ENCODE peak calls at places on chromosome 15, in eight cellular contexts. One of them, this sample, is unnamed.

GRCh38 chr15:66772967-66773873 is 71.2 kb downstream of the SMAD6 start:
- DNase-seq in stimulated activated naive CD4-positive, alpha-beta T cell: no peak
- DNase-seq in endothelial cell: no peak
- DNase-seq in fibroblast of the aortic adventitia: peak; percentile 68
- DNase-seq in iPS DF 6.9: no peak
- DNase-seq in tibial artery: no peak
- DNase-seq in fibroblast of the conjunctiva: no peak
- DNase-seq in stimulated activated CD4-positive, alpha-beta T cell treated with anti-CD3 and anti-CD28 coated beads, TNF-alpha, amount 100 ng/mL, for 24 hours: no peak
- DNase-seq in this sample: no peak

GRCh38 chr15:70794596-70795310 is 31.4 kb upstream of the UACA start:
- DNase-seq in stimulated activated naive CD4-positive, alpha-beta T cell: no peak
- DNase-seq in endothelial cell: no peak
- DNase-seq in fibroblast of the aortic adventitia: peak; percentile 26
- DNase-seq in iPS DF 6.9: no peak
- DNase-seq in tibial artery: no peak
- DNase-seq in fibroblast of the conjunctiva: no peak
- DNase-seq in stimulated activated CD4-positive, alpha-beta T cell treated with anti-CD3 and anti-CD28 coated beads, TNF-alpha, amount 100 ng/mL, for 24 hours: no peak
- DNase-seq in this sample: no peak

GRCh38 chr15:62440731-62441130 is 275.6 kb upstream of the C2CD4B start:
- DNase-seq in stimulated activated naive CD4-positive, alpha-beta T cell: no peak
- DNase-seq in endothelial cell: no peak
- DNase-seq in fibroblast of the aortic adventitia: no peak
- DNase-seq in iPS DF 6.9: no peak
- DNase-seq in tibial artery: no peak
- DNase-seq in fibroblast of the conjunctiva: no peak
- DNase-seq in stimulated activated CD4-positive, alpha-beta T cell treated with anti-CD3 and anti-CD28 coated beads, TNF-alpha, amount 100 ng/mL, for 24 hours: no peak
- DNase-seq in this sample: no peak

GRCh38 chr15:25057574-25057973 is 102.8 kb downstream of the SNRPN start:
- DNase-seq in stimulated activated naive CD4-positive, alpha-beta T cell: no peak
- DNase-seq in endothelial cell: no peak
- DNase-seq in fibroblast of the aortic adventitia: no peak
- DNase-seq in iPS DF 6.9: no peak
- DNase-seq in tibial artery: no peak
- DNase-seq in fibroblast of the conjunctiva: no peak
- DNase-seq in stimulated activated CD4-positive, alpha-beta T cell treated with anti-CD3 and anti-CD28 coated beads, TNF-alpha, amount 100 ng/mL, for 24 hours: no peak
- DNase-seq in this sample: no peak

GRCh38 chr15:73081321-73081958 is 29.2 kb downstream of the NEO1 start:
- DNase-seq in stimulated activated naive CD4-positive, alpha-beta T cell: peak; percentile 36
- DNase-seq in endothelial cell: no peak
- DNase-seq in fibroblast of the aortic adventitia: peak; percentile 84
- DNase-seq in iPS DF 6.9: no peak
- DNase-seq in tibial artery: no peak
- DNase-seq in fibroblast of the conjunctiva: peak; percentile 50
- DNase-seq in stimulated activated CD4-positive, alpha-beta T cell treated with anti-CD3 and anti-CD28 coated beads, TNF-alpha, amount 100 ng/mL, for 24 hours: no peak
- DNase-seq in this sample: peak; percentile 28

GRCh38 chr15:22257047-22257667 is 176.8 kb downstream of the OR4M2 start:
- DNase-seq in stimulated activated naive CD4-positive, alpha-beta T cell: no peak
- DNase-seq in endothelial cell: no peak
- DNase-seq in fibroblast of the aortic adventitia: peak; percentile 16
- DNase-seq in iPS DF 6.9: no peak
- DNase-seq in tibial artery: no peak
- DNase-seq in fibroblast of the conjunctiva: no peak
- DNase-seq in stimulated activated CD4-positive, alpha-beta T cell treated with anti-CD3 and anti-CD28 coated beads, TNF-alpha, amount 100 ng/mL, for 24 hours: no peak
- DNase-seq in this sample: no peak

GRCh38 chr15:69490356-69491050 is 37.9 kb downstream of the RPLP1 start:
- DNase-seq in stimulated activated naive CD4-positive, alpha-beta T cell: no peak
- DNase-seq in endothelial cell: no peak
- DNase-seq in fibroblast of the aortic adventitia: no peak
- DNase-seq in iPS DF 6.9: no peak
- DNase-seq in tibial artery: no peak
- DNase-seq in fibroblast of the conjunctiva: no peak
- DNase-seq in stimulated activated CD4-positive, alpha-beta T cell treated with anti-CD3 and anti-CD28 coated beads, TNF-alpha, amount 100 ng/mL, for 24 hours: no peak
- DNase-seq in this sample: no peak

GRCh38 chr15:91456251-91456718 is 356.2 kb downstream of the SV2B start:
- DNase-seq in stimulated activated naive CD4-positive, alpha-beta T cell: no peak
- DNase-seq in endothelial cell: no peak
- DNase-seq in fibroblast of the aortic adventitia: peak; percentile 32
- DNase-seq in iPS DF 6.9: no peak
- DNase-seq in tibial artery: no peak
- DNase-seq in fibroblast of the conjunctiva: no peak
- DNase-seq in stimulated activated CD4-positive, alpha-beta T cell treated with anti-CD3 and anti-CD28 coated beads, TNF-alpha, amount 100 ng/mL, for 24 hours: no peak
- DNase-seq in this sample: no peak

GRCh38 chr15:29888651-29889050 is 66.4 kb upstream of the TJP1 start:
- DNase-seq in stimulated activated naive CD4-positive, alpha-beta T cell: no peak
- DNase-seq in endothelial cell: no peak
- DNase-seq in fibroblast of the aortic adventitia: peak; percentile 65
- DNase-seq in iPS DF 6.9: no peak
- DNase-seq in tibial artery: no peak
- DNase-seq in fibroblast of the conjunctiva: no peak
- DNase-seq in stimulated activated CD4-positive, alpha-beta T cell treated with anti-CD3 and anti-CD28 coated beads, TNF-alpha, amount 100 ng/mL, for 24 hours: no peak
- DNase-seq in this sample: peak; percentile 84

GRCh38 chr15:44193651-44194396 is 1.2 kb downstream of the FRMD5 start:
- DNase-seq in stimulated activated naive CD4-positive, alpha-beta T cell: peak; percentile 36
- DNase-seq in endothelial cell: peak; percentile 7
- DNase-seq in fibroblast of the aortic adventitia: peak; percentile 65
- DNase-seq in iPS DF 6.9: no peak
- DNase-seq in tibial artery: no peak
- DNase-seq in fibroblast of the conjunctiva: no peak
- DNase-seq in stimulated activated CD4-positive, alpha-beta T cell treated with anti-CD3 and anti-CD28 coated beads, TNF-alpha, amount 100 ng/mL, for 24 hours: no peak
- DNase-seq in this sample: peak; percentile 29

GRCh38 chr15:33789141-33789540 is 179.2 kb upstream of the CHRM5 start:
- DNase-seq in stimulated activated naive CD4-positive, alpha-beta T cell: no peak
- DNase-seq in endothelial cell: no peak
- DNase-seq in fibroblast of the aortic adventitia: peak; percentile 45
- DNase-seq in iPS DF 6.9: no peak
- DNase-seq in tibial artery: no peak
- DNase-seq in fibroblast of the conjunctiva: no peak
- DNase-seq in stimulated activated CD4-positive, alpha-beta T cell treated with anti-CD3 and anti-CD28 coated beads, TNF-alpha, amount 100 ng/mL, for 24 hours: no peak
- DNase-seq in this sample: peak; percentile 34

GRCh38 chr15:96551722-96552121 is 221.2 kb downstream of the NR2F2 start:
- DNase-seq in stimulated activated naive CD4-positive, alpha-beta T cell: no peak
- DNase-seq in endothelial cell: no peak
- DNase-seq in fibroblast of the aortic adventitia: no peak
- DNase-seq in iPS DF 6.9: no peak
- DNase-seq in tibial artery: no peak
- DNase-seq in fibroblast of the conjunctiva: no peak
- DNase-seq in stimulated activated CD4-positive, alpha-beta T cell treated with anti-CD3 and anti-CD28 coated beads, TNF-alpha, amount 100 ng/mL, for 24 hours: no peak
- DNase-seq in this sample: no peak

GRCh38 chr15:67918205-67918861 is 78.5 kb upstream of the RNU6-1 start:
- DNase-seq in stimulated activated naive CD4-positive, alpha-beta T cell: no peak
- DNase-seq in endothelial cell: no peak
- DNase-seq in fibroblast of the aortic adventitia: no peak
- DNase-seq in iPS DF 6.9: no peak
- DNase-seq in tibial artery: no peak
- DNase-seq in fibroblast of the conjunctiva: no peak
- DNase-seq in stimulated activated CD4-positive, alpha-beta T cell treated with anti-CD3 and anti-CD28 coated beads, TNF-alpha, amount 100 ng/mL, for 24 hours: no peak
- DNase-seq in this sample: no peak

GRCh38 chr15:82919231-82919886 is 33.2 kb downstream of the HOMER2 start:
- DNase-seq in stimulated activated naive CD4-positive, alpha-beta T cell: no peak
- DNase-seq in endothelial cell: no peak
- DNase-seq in fibroblast of the aortic adventitia: no peak
- DNase-seq in iPS DF 6.9: no peak
- DNase-seq in tibial artery: no peak
- DNase-seq in fibroblast of the conjunctiva: no peak
- DNase-seq in stimulated activated CD4-positive, alpha-beta T cell treated with anti-CD3 and anti-CD28 coated beads, TNF-alpha, amount 100 ng/mL, for 24 hours: no peak
- DNase-seq in this sample: no peak

GRCh38 chr15:70319466-70319865 is 221.7 kb upstream of the TLE3 start:
- DNase-seq in stimulated activated naive CD4-positive, alpha-beta T cell: no peak
- DNase-seq in endothelial cell: no peak
- DNase-seq in fibroblast of the aortic adventitia: no peak
- DNase-seq in iPS DF 6.9: no peak
- DNase-seq in tibial artery: no peak
- DNase-seq in fibroblast of the conjunctiva: no peak
- DNase-seq in stimulated activated CD4-positive, alpha-beta T cell treated with anti-CD3 and anti-CD28 coated beads, TNF-alpha, amount 100 ng/mL, for 24 hours: no peak
- DNase-seq in this sample: no peak

GRCh38 chr15:25170113-25170731 is 215.4 kb downstream of the SNRPN start:
- DNase-seq in stimulated activated naive CD4-positive, alpha-beta T cell: no peak
- DNase-seq in endothelial cell: peak; percentile 3
- DNase-seq in fibroblast of the aortic adventitia: no peak
- DNase-seq in iPS DF 6.9: no peak
- DNase-seq in tibial artery: no peak
- DNase-seq in fibroblast of the conjunctiva: no peak
- DNase-seq in stimulated activated CD4-positive, alpha-beta T cell treated with anti-CD3 and anti-CD28 coated beads, TNF-alpha, amount 100 ng/mL, for 24 hours: no peak
- DNase-seq in this sample: no peak

GRCh38 chr15:58224068-58224467 is 85.9 kb downstream of the AQP9 start:
- DNase-seq in stimulated activated naive CD4-positive, alpha-beta T cell: no peak
- DNase-seq in endothelial cell: no peak
- DNase-seq in fibroblast of the aortic adventitia: peak; percentile 55
- DNase-seq in iPS DF 6.9: no peak
- DNase-seq in tibial artery: no peak
- DNase-seq in fibroblast of the conjunctiva: peak; percentile 41
- DNase-seq in stimulated activated CD4-positive, alpha-beta T cell treated with anti-CD3 and anti-CD28 coated beads, TNF-alpha, amount 100 ng/mL, for 24 hours: no peak
- DNase-seq in this sample: no peak

GRCh38 chr15:70494861-70495571 is 268.3 kb downstream of the UACA start:
- DNase-seq in stimulated activated naive CD4-positive, alpha-beta T cell: no peak
- DNase-seq in endothelial cell: no peak
- DNase-seq in fibroblast of the aortic adventitia: peak; percentile 95
- DNase-seq in iPS DF 6.9: no peak
- DNase-seq in tibial artery: no peak
- DNase-seq in fibroblast of the conjunctiva: peak; percentile 54
- DNase-seq in stimulated activated CD4-positive, alpha-beta T cell treated with anti-CD3 and anti-CD28 coated beads, TNF-alpha, amount 100 ng/mL, for 24 hours: no peak
- DNase-seq in this sample: peak; percentile 85

GRCh38 chr15:41417418-41417811 is 520 bp downstream of the RTF1 start:
- DNase-seq in stimulated activated naive CD4-positive, alpha-beta T cell: no peak
- DNase-seq in endothelial cell: no peak
- DNase-seq in fibroblast of the aortic adventitia: peak; percentile 29
- DNase-seq in iPS DF 6.9: no peak
- DNase-seq in tibial artery: no peak
- DNase-seq in fibroblast of the conjunctiva: no peak
- DNase-seq in stimulated activated CD4-positive, alpha-beta T cell treated with anti-CD3 and anti-CD28 coated beads, TNF-alpha, amount 100 ng/mL, for 24 hours: no peak
- DNase-seq in this sample: peak; percentile 53

GRCh38 chr15:91099616-91100560 is at the start of gene SV2B:
- DNase-seq in stimulated activated naive CD4-positive, alpha-beta T cell: peak; percentile 52
- DNase-seq in endothelial cell: peak; percentile 53
- DNase-seq in fibroblast of the aortic adventitia: peak; percentile 23
- DNase-seq in iPS DF 6.9: no peak
- DNase-seq in tibial artery: peak; percentile 29
- DNase-seq in fibroblast of the conjunctiva: no peak
- DNase-seq in stimulated activated CD4-positive, alpha-beta T cell treated with anti-CD3 and anti-CD28 coated beads, TNF-alpha, amount 100 ng/mL, for 24 hours: peak; percentile 19
- DNase-seq in this sample: peak; percentile 26

GRCh38 chr15:40325700-40326099 is 2.2 kb downstream of the INAFM2 start:
- DNase-seq in stimulated activated naive CD4-positive, alpha-beta T cell: no peak
- DNase-seq in endothelial cell: no peak
- DNase-seq in fibroblast of the aortic adventitia: no peak
- DNase-seq in iPS DF 6.9: no peak
- DNase-seq in tibial artery: no peak
- DNase-seq in fibroblast of the conjunctiva: no peak
- DNase-seq in stimulated activated CD4-positive, alpha-beta T cell treated with anti-CD3 and anti-CD28 coated beads, TNF-alpha, amount 100 ng/mL, for 24 hours: no peak
- DNase-seq in this sample: no peak

GRCh38 chr15:83053151-83053550 is 13.9 kb downstream of the BTBD1 start:
- DNase-seq in stimulated activated naive CD4-positive, alpha-beta T cell: no peak
- DNase-seq in endothelial cell: no peak
- DNase-seq in fibroblast of the aortic adventitia: peak; percentile 35
- DNase-seq in iPS DF 6.9: no peak
- DNase-seq in tibial artery: no peak
- DNase-seq in fibroblast of the conjunctiva: no peak
- DNase-seq in stimulated activated CD4-positive, alpha-beta T cell treated with anti-CD3 and anti-CD28 coated beads, TNF-alpha, amount 100 ng/mL, for 24 hours: no peak
- DNase-seq in this sample: peak; percentile 85

GRCh38 chr15:85625431-85625830 is 169.3 kb downstream of the KLHL25 start:
- DNase-seq in stimulated activated naive CD4-positive, alpha-beta T cell: peak; percentile 35
- DNase-seq in endothelial cell: no peak
- DNase-seq in fibroblast of the aortic adventitia: no peak
- DNase-seq in iPS DF 6.9: no peak
- DNase-seq in tibial artery: no peak
- DNase-seq in fibroblast of the conjunctiva: no peak
- DNase-seq in stimulated activated CD4-positive, alpha-beta T cell treated with anti-CD3 and anti-CD28 coated beads, TNF-alpha, amount 100 ng/mL, for 24 hours: no peak
- DNase-seq in this sample: no peak

GRCh38 chr15:33852570-33852969 is 115.7 kb upstream of the CHRM5 start:
- DNase-seq in stimulated activated naive CD4-positive, alpha-beta T cell: no peak
- DNase-seq in endothelial cell: no peak
- DNase-seq in fibroblast of the aortic adventitia: peak; percentile 92
- DNase-seq in iPS DF 6.9: no peak
- DNase-seq in tibial artery: no peak
- DNase-seq in fibroblast of the conjunctiva: no peak
- DNase-seq in stimulated activated CD4-positive, alpha-beta T cell treated with anti-CD3 and anti-CD28 coated beads, TNF-alpha, amount 100 ng/mL, for 24 hours: no peak
- DNase-seq in this sample: peak; percentile 37

GRCh38 chr15:24955549-24955929 is 752 bp downstream of the SNRPN start:
- DNase-seq in stimulated activated naive CD4-positive, alpha-beta T cell: no peak
- DNase-seq in endothelial cell: no peak
- DNase-seq in fibroblast of the aortic adventitia: no peak
- DNase-seq in iPS DF 6.9: no peak
- DNase-seq in tibial artery: no peak
- DNase-seq in fibroblast of the conjunctiva: no peak
- DNase-seq in stimulated activated CD4-positive, alpha-beta T cell treated with anti-CD3 and anti-CD28 coated beads, TNF-alpha, amount 100 ng/mL, for 24 hours: no peak
- DNase-seq in this sample: peak; percentile 3

GRCh38 chr15:50247819-50248650 is 17.5 kb downstream of the HDC start:
- DNase-seq in stimulated activated naive CD4-positive, alpha-beta T cell: peak; percentile 42
- DNase-seq in endothelial cell: no peak
- DNase-seq in fibroblast of the aortic adventitia: no peak
- DNase-seq in iPS DF 6.9: no peak
- DNase-seq in tibial artery: no peak
- DNase-seq in fibroblast of the conjunctiva: no peak
- DNase-seq in stimulated activated CD4-positive, alpha-beta T cell treated with anti-CD3 and anti-CD28 coated beads, TNF-alpha, amount 100 ng/mL, for 24 hours: peak; percentile 18
- DNase-seq in this sample: no peak

GRCh38 chr15:33975023-33975565 is 6.8 kb downstream of the CHRM5 start:
- DNase-seq in stimulated activated naive CD4-positive, alpha-beta T cell: no peak
- DNase-seq in endothelial cell: no peak
- DNase-seq in fibroblast of the aortic adventitia: peak; percentile 34
- DNase-seq in iPS DF 6.9: no peak
- DNase-seq in tibial artery: no peak
- DNase-seq in fibroblast of the conjunctiva: peak; percentile 6
- DNase-seq in stimulated activated CD4-positive, alpha-beta T cell treated with anti-CD3 and anti-CD28 coated beads, TNF-alpha, amount 100 ng/mL, for 24 hours: no peak
- DNase-seq in this sample: peak; percentile 3

GRCh38 chr15:34987623-34987981 is 485 bp downstream of the ZNF770 start:
- DNase-seq in stimulated activated naive CD4-positive, alpha-beta T cell: no peak
- DNase-seq in endothelial cell: no peak
- DNase-seq in fibroblast of the aortic adventitia: no peak
- DNase-seq in iPS DF 6.9: no peak
- DNase-seq in tibial artery: no peak
- DNase-seq in fibroblast of the conjunctiva: no peak
- DNase-seq in stimulated activated CD4-positive, alpha-beta T cell treated with anti-CD3 and anti-CD28 coated beads, TNF-alpha, amount 100 ng/mL, for 24 hours: no peak
- DNase-seq in this sample: no peak

GRCh38 chr15:56942118-56942517 is 23.7 kb downstream of the TCF12 start:
- DNase-seq in stimulated activated naive CD4-positive, alpha-beta T cell: no peak
- DNase-seq in endothelial cell: no peak
- DNase-seq in fibroblast of the aortic adventitia: no peak
- DNase-seq in iPS DF 6.9: no peak
- DNase-seq in tibial artery: no peak
- DNase-seq in fibroblast of the conjunctiva: no peak
- DNase-seq in stimulated activated CD4-positive, alpha-beta T cell treated with anti-CD3 and anti-CD28 coated beads, TNF-alpha, amount 100 ng/mL, for 24 hours: no peak
- DNase-seq in this sample: no peak

GRCh38 chr15:36373549-36373948 is 205.9 kb upstream of the CDIN1 start:
- DNase-seq in stimulated activated naive CD4-positive, alpha-beta T cell: no peak
- DNase-seq in endothelial cell: no peak
- DNase-seq in fibroblast of the aortic adventitia: peak; percentile 21
- DNase-seq in iPS DF 6.9: no peak
- DNase-seq in tibial artery: no peak
- DNase-seq in fibroblast of the conjunctiva: no peak
- DNase-seq in stimulated activated CD4-positive, alpha-beta T cell treated with anti-CD3 and anti-CD28 coated beads, TNF-alpha, amount 100 ng/mL, for 24 hours: no peak
- DNase-seq in this sample: no peak

GRCh38 chr15:66153549-66154415 is 99.8 kb downstream of the MEGF11 start:
- DNase-seq in stimulated activated naive CD4-positive, alpha-beta T cell: no peak
- DNase-seq in endothelial cell: no peak
- DNase-seq in fibroblast of the aortic adventitia: no peak
- DNase-seq in iPS DF 6.9: no peak
- DNase-seq in tibial artery: no peak
- DNase-seq in fibroblast of the conjunctiva: no peak
- DNase-seq in stimulated activated CD4-positive, alpha-beta T cell treated with anti-CD3 and anti-CD28 coated beads, TNF-alpha, amount 100 ng/mL, for 24 hours: no peak
- DNase-seq in this sample: no peak

GRCh38 chr15:79849789-79850188 is 47.0 kb downstream of the MTHFS start:
- DNase-seq in stimulated activated naive CD4-positive, alpha-beta T cell: peak; percentile 3
- DNase-seq in endothelial cell: peak; percentile 58
- DNase-seq in fibroblast of the aortic adventitia: peak; percentile 51
- DNase-seq in iPS DF 6.9: peak; percentile 20
- DNase-seq in tibial artery: no peak
- DNase-seq in fibroblast of the conjunctiva: peak; percentile 14
- DNase-seq in stimulated activated CD4-positive, alpha-beta T cell treated with anti-CD3 and anti-CD28 coated beads, TNF-alpha, amount 100 ng/mL, for 24 hours: no peak
- DNase-seq in this sample: peak; percentile 78

GRCh38 chr15:45107941-45108630 is 5.9 kb downstream of the DUOX2 start:
- DNase-seq in stimulated activated naive CD4-positive, alpha-beta T cell: no peak
- DNase-seq in endothelial cell: no peak
- DNase-seq in fibroblast of the aortic adventitia: no peak
- DNase-seq in iPS DF 6.9: no peak
- DNase-seq in tibial artery: no peak
- DNase-seq in fibroblast of the conjunctiva: no peak
- DNase-seq in stimulated activated CD4-positive, alpha-beta T cell treated with anti-CD3 and anti-CD28 coated beads, TNF-alpha, amount 100 ng/mL, for 24 hours: no peak
- DNase-seq in this sample: no peak

GRCh38 chr15:88792342-88793282 is 10.6 kb upstream of the ACAN start:
- DNase-seq in stimulated activated naive CD4-positive, alpha-beta T cell: no peak
- DNase-seq in endothelial cell: no peak
- DNase-seq in fibroblast of the aortic adventitia: no peak
- DNase-seq in iPS DF 6.9: no peak
- DNase-seq in tibial artery: no peak
- DNase-seq in fibroblast of the conjunctiva: no peak
- DNase-seq in stimulated activated CD4-positive, alpha-beta T cell treated with anti-CD3 and anti-CD28 coated beads, TNF-alpha, amount 100 ng/mL, for 24 hours: no peak
- DNase-seq in this sample: no peak

This sample was measured in foreskin fibroblast.